ENCODE peak calls at places on chromosomes 11 and 22, in ten cellular contexts. One of them, this sample, is unnamed.

GRCh38 chr11:14443642-14444041 is 56.0 kb downstream of the COPB1 start:
- DNase-seq in tibial artery: no peak
- DNase-seq in tibial nerve: no peak
- DNase-seq in substantia nigra: no peak
- DNase-seq in left ventricle myocardium inferior: no peak
- DNase-seq in CD8-positive, alpha-beta T cell: no peak
- DNase-seq in caudate nucleus: no peak
- DNase-seq in sigmoid colon: no peak
- DNase-seq in adrenal gland: peak; percentile 85
- DNase-seq in esophagus squamous epithelium: no peak
- DNase-seq in this sample: peak; percentile 46

GRCh38 chr11:128379587-128380279 is 207.6 kb downstream of the ETS1 start:
- DNase-seq in tibial artery: no peak
- DNase-seq in tibial nerve: no peak
- DNase-seq in substantia nigra: no peak
- DNase-seq in left ventricle myocardium inferior: no peak
- DNase-seq in CD8-positive, alpha-beta T cell: peak; percentile 26
- DNase-seq in caudate nucleus: no peak
- DNase-seq in sigmoid colon: no peak
- DNase-seq in adrenal gland: no peak
- DNase-seq in esophagus squamous epithelium: no peak
- DNase-seq in this sample: no peak

GRCh38 chr11:62678770-62679696 is at the start of gene UBXN1:
- DNase-seq in tibial artery: peak; percentile 94
- DNase-seq in tibial nerve: peak; percentile 89
- DNase-seq in substantia nigra: peak; percentile 68
- DNase-seq in left ventricle myocardium inferior: peak; percentile 93
- DNase-seq in CD8-positive, alpha-beta T cell: peak; percentile 78
- DNase-seq in caudate nucleus: peak; percentile 71
- DNase-seq in sigmoid colon: peak; percentile 96
- DNase-seq in adrenal gland: peak; percentile 91
- DNase-seq in esophagus squamous epithelium: peak; percentile 36
- DNase-seq in this sample: peak; percentile 95

GRCh38 chr11:110003426-110003825 is 89.8 kb upstream of the ZC3H12C start:
- DNase-seq in tibial artery: no peak
- DNase-seq in tibial nerve: no peak
- DNase-seq in substantia nigra: no peak
- DNase-seq in left ventricle myocardium inferior: no peak
- DNase-seq in CD8-positive, alpha-beta T cell: no peak
- DNase-seq in caudate nucleus: no peak
- DNase-seq in sigmoid colon: no peak
- DNase-seq in adrenal gland: no peak
- DNase-seq in esophagus squamous epithelium: no peak
- DNase-seq in this sample: peak; percentile 49

GRCh38 chr22:22693531-22693884 is 49.1 kb downstream of the GGTLC2 start:
- DNase-seq in tibial artery: no peak
- DNase-seq in tibial nerve: no peak
- DNase-seq in substantia nigra: no peak
- DNase-seq in left ventricle myocardium inferior: no peak
- DNase-seq in CD8-positive, alpha-beta T cell: no peak
- DNase-seq in caudate nucleus: no peak
- DNase-seq in sigmoid colon: no peak
- DNase-seq in adrenal gland: no peak
- DNase-seq in esophagus squamous epithelium: no peak
- DNase-seq in this sample: no peak

GRCh38 chr11:11558826-11559225 is 63.0 kb downstream of the GALNT18 start:
- DNase-seq in tibial artery: no peak
- DNase-seq in tibial nerve: no peak
- DNase-seq in substantia nigra: no peak
- DNase-seq in left ventricle myocardium inferior: no peak
- DNase-seq in CD8-positive, alpha-beta T cell: no peak
- DNase-seq in caudate nucleus: no peak
- DNase-seq in sigmoid colon: no peak
- DNase-seq in adrenal gland: no peak
- DNase-seq in esophagus squamous epithelium: no peak
- DNase-seq in this sample: no peak

GRCh38 chr11:69005631-69006368 is 7.2 kb downstream of the MRGPRF start:
- DNase-seq in tibial artery: peak; percentile 56
- DNase-seq in tibial nerve: peak; percentile 12
- DNase-seq in substantia nigra: no peak
- DNase-seq in left ventricle myocardium inferior: no peak
- DNase-seq in CD8-positive, alpha-beta T cell: no peak
- DNase-seq in caudate nucleus: no peak
- DNase-seq in sigmoid colon: peak; percentile 69
- DNase-seq in adrenal gland: no peak
- DNase-seq in esophagus squamous epithelium: no peak
- DNase-seq in this sample: no peak

GRCh38 chr11:104333977-104334376 is 170.0 kb upstream of the PDGFD start:
- DNase-seq in tibial artery: no peak
- DNase-seq in tibial nerve: no peak
- DNase-seq in substantia nigra: no peak
- DNase-seq in left ventricle myocardium inferior: no peak
- DNase-seq in CD8-positive, alpha-beta T cell: no peak
- DNase-seq in caudate nucleus: no peak
- DNase-seq in sigmoid colon: no peak
- DNase-seq in adrenal gland: peak; percentile 19
- DNase-seq in esophagus squamous epithelium: no peak
- DNase-seq in this sample: no peak

GRCh38 chr11:128891912-128892398 is 799 bp downstream of the KCNJ5 start:
- DNase-seq in tibial artery: no peak
- DNase-seq in tibial nerve: no peak
- DNase-seq in substantia nigra: no peak
- DNase-seq in left ventricle myocardium inferior: no peak
- DNase-seq in CD8-positive, alpha-beta T cell: no peak
- DNase-seq in caudate nucleus: no peak
- DNase-seq in sigmoid colon: peak; percentile 57
- DNase-seq in adrenal gland: peak; percentile 78
- DNase-seq in esophagus squamous epithelium: no peak
- DNase-seq in this sample: no peak

GRCh38 chr11:126519653-126520573 is 164.4 kb downstream of the ST3GAL4 start:
- DNase-seq in tibial artery: no peak
- DNase-seq in tibial nerve: no peak
- DNase-seq in substantia nigra: no peak
- DNase-seq in left ventricle myocardium inferior: no peak
- DNase-seq in CD8-positive, alpha-beta T cell: no peak
- DNase-seq in caudate nucleus: no peak
- DNase-seq in sigmoid colon: peak; percentile 60
- DNase-seq in adrenal gland: no peak
- DNase-seq in esophagus squamous epithelium: no peak
- DNase-seq in this sample: no peak

GRCh38 chr11:61885166-61885778 is 6.1 kb downstream of the FADS3 start:
- DNase-seq in tibial artery: no peak
- DNase-seq in tibial nerve: no peak
- DNase-seq in substantia nigra: no peak
- DNase-seq in left ventricle myocardium inferior: no peak
- DNase-seq in CD8-positive, alpha-beta T cell: no peak
- DNase-seq in caudate nucleus: no peak
- DNase-seq in sigmoid colon: no peak
- DNase-seq in adrenal gland: no peak
- DNase-seq in esophagus squamous epithelium: no peak
- DNase-seq in this sample: no peak

DNA sequence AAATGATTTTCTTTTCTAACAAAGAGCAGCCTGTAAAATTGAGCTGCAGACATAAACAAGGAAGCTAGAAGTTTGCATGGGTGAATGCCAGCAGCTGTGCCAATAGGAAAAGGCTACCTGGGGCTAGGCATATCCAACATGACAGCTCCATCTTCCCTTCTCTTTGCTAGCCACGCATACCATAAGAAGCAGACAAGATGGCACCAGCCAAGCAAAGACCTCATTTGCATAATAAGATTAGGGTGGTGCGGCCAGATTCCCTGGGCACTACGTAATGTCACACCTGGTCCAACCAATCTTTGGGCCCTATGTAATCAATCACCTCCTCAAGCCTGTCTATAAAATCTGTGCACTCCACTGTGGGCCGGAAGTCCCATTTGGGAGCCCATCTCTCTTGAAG is 108.3 kb downstream of the SWAP70 start:
- DNase-seq in tibial artery: no peak
- DNase-seq in tibial nerve: no peak
- DNase-seq in substantia nigra: no peak
- DNase-seq in left ventricle myocardium inferior: no peak
- DNase-seq in CD8-positive, alpha-beta T cell: no peak
- DNase-seq in caudate nucleus: no peak
- DNase-seq in sigmoid colon: no peak
- DNase-seq in adrenal gland: no peak
- DNase-seq in esophagus squamous epithelium: no peak
- DNase-seq in this sample: no peak
- H3K27ac ChIP-seq in tibial artery: no peak overlapping the region
- H3K27ac ChIP-seq in tibial nerve: no peak overlapping the region
- H3K27ac ChIP-seq in substantia nigra: no peak overlapping the region
- H3K27ac ChIP-seq in left ventricle myocardium inferior: no peak overlapping the region
- H3K27ac ChIP-seq in CD8-positive, alpha-beta T cell: no peak overlapping the region
- H3K27ac ChIP-seq in caudate nucleus: no peak overlapping the region
- H3K27ac ChIP-seq in sigmoid colon: no peak overlapping the region
- H3K27ac ChIP-seq in adrenal gland: no peak overlapping the region
- H3K27ac ChIP-seq in esophagus squamous epithelium: no peak overlapping the region
- H3K27ac ChIP-seq in this sample: no peak overlapping the region

DNA sequence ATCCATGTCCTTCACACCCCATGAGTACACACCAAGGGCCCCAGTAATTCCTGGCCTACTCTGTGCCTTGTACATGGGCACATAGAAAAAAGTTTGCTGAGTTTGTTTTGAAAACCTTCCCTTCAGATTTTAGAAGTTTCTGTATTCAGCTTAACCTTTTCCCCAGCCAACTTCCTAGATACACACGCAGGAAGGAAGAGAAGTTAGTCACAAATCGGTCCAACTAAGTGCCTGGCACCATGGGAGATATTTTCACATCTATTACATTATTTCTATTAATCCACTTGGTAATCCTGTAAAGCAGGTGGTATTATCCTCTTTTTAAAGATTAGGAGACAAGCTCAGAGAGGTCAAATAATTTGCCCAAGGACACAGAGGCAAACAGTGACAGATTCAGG is 5.8 kb downstream of the LIMK2 start:
- DNase-seq in tibial artery: no peak
- DNase-seq in tibial nerve: no peak
- DNase-seq in substantia nigra: no peak
- DNase-seq in left ventricle myocardium inferior: no peak
- DNase-seq in CD8-positive, alpha-beta T cell: no peak
- DNase-seq in caudate nucleus: no peak
- DNase-seq in sigmoid colon: no peak
- DNase-seq in adrenal gland: no peak
- DNase-seq in esophagus squamous epithelium: no peak
- DNase-seq in this sample: no peak
- H3K27ac ChIP-seq in tibial artery: peak overlapping the region; percentile 14
- H3K27ac ChIP-seq in tibial nerve: peak overlapping the region; percentile 78
- H3K27ac ChIP-seq in substantia nigra: no peak overlapping the region
- H3K27ac ChIP-seq in left ventricle myocardium inferior: peak overlapping the region; percentile 81
- H3K27ac ChIP-seq in CD8-positive, alpha-beta T cell: no peak overlapping the region
- H3K27ac ChIP-seq in caudate nucleus: no peak overlapping the region
- H3K27ac ChIP-seq in sigmoid colon: peak overlapping the region; percentile 3
- H3K27ac ChIP-seq in adrenal gland: peak overlapping the region; percentile 3
- H3K27ac ChIP-seq in esophagus squamous epithelium: peak overlapping the region; percentile 81
- H3K27ac ChIP-seq in this sample: peak overlapping the region; percentile 82

DNA sequence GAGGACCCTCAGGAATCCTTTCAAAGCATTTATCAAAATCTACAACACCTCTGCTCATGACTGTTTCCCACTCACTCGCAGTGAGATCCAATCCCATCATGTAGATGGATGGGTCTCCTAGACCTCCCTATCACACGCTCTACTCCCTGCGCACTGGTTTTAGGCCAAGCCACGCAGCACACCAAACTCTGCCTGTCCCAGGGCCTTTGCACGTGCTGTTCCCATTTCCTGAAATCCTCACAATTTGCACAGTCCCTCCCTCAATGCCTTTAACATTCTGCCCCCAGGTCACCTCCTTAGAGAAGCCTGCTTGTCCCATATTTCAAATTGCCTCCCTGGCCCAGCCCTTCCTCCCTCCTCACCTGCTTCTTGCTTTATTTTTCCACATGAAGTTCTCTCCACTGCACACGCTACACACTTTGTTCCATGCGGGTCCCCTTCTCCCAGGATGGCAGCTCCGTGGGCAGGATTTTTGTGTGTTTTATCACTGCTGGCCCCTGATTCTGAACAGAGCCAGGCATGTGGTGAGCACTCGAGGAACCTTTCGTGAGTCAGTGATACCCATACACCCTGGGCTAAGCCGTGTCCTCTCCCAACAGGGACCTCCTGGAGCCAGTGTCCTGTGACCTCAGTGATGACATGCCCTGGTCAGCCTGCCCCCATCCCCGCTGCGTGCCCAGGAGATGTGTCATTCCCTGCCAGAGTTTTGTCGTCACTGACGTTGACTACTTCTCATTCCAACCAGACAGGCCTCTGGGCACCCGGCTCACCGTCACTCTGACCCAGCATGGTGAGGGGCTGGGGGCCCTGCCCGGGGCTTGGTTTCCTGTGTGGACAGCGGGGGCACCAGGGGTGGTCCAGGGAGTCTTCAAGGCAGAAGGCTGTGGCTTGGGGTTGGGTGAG is 12.2 kb downstream of the CSF2RB start:
- DNase-seq in tibial artery: no peak
- DNase-seq in tibial nerve: no peak
- DNase-seq in substantia nigra: no peak
- DNase-seq in left ventricle myocardium inferior: no peak
- DNase-seq in CD8-positive, alpha-beta T cell: no peak
- DNase-seq in caudate nucleus: no peak
- DNase-seq in sigmoid colon: no peak
- DNase-seq in adrenal gland: no peak
- DNase-seq in esophagus squamous epithelium: no peak
- DNase-seq in this sample: no peak
- H3K27ac ChIP-seq in tibial artery: no peak overlapping the region
- H3K27ac ChIP-seq in tibial nerve: no peak overlapping the region
- H3K27ac ChIP-seq in substantia nigra: no peak overlapping the region
- H3K27ac ChIP-seq in left ventricle myocardium inferior: no peak overlapping the region
- H3K27ac ChIP-seq in CD8-positive, alpha-beta T cell: no peak overlapping the region
- H3K27ac ChIP-seq in caudate nucleus: no peak overlapping the region
- H3K27ac ChIP-seq in sigmoid colon: no peak overlapping the region
- H3K27ac ChIP-seq in adrenal gland: no peak overlapping the region
- H3K27ac ChIP-seq in esophagus squamous epithelium: no peak overlapping the region
- H3K27ac ChIP-seq in this sample: no peak overlapping the region

DNA sequence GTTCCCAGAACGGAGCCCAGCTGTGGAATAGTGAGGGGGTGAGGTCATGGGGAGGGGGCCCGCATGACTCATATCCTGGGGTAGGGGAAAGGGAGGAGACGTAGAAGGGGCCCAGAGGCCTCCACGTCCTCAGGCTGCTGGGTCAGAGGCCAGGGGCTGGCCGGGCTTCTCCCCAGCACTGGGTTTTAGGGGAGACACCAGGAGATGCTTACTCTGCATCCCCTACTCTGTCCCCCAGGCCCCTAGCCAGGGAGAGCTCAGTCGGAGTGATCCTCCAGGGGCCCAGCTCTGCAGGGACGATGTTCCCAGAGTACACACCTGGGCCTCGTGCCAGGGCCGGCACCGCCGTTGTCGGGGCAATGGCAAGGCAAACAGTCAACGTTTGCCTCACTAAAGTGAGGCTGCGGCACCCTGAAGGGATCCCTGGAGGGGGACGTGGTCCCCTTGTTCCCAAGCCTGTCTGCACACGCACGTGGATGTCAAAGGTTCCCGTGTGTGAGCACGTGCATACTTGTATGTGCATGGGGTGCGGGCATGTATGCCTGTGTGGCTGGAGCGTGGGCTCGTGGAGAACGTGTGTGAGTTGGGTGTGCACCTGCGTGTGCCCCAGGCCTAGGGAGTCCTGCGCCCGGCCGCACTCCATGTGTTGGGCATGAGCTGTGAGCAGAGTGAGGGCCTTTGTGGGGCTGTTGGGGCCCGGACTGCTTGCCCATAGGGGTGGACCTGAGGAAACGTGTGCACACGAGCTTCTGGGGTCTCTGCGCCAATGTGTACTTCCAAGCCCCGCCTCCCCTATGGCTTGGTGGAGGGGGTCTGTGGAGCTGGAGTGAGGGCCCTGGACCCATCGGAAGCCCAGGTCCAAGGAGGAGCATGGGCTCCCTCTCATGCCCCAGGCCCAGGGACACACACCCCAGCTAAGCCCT is 14.2 kb downstream of the PRR33 start:
- DNase-seq in tibial artery: peak; percentile 86
- DNase-seq in tibial nerve: peak; percentile 19
- DNase-seq in substantia nigra: no peak
- DNase-seq in left ventricle myocardium inferior: peak; percentile 74
- DNase-seq in CD8-positive, alpha-beta T cell: no peak
- DNase-seq in caudate nucleus: no peak
- DNase-seq in sigmoid colon: peak; percentile 80
- DNase-seq in adrenal gland: peak; percentile 85
- DNase-seq in esophagus squamous epithelium: no peak
- DNase-seq in this sample: peak; percentile 45
- H3K27ac ChIP-seq in tibial artery: peak overlapping the region; percentile 68
- H3K27ac ChIP-seq in tibial nerve: peak overlapping the region; percentile 88
- H3K27ac ChIP-seq in substantia nigra: no peak overlapping the region
- H3K27ac ChIP-seq in left ventricle myocardium inferior: peak overlapping the region; percentile 97
- H3K27ac ChIP-seq in CD8-positive, alpha-beta T cell: no peak overlapping the region
- H3K27ac ChIP-seq in caudate nucleus: no peak overlapping the region
- H3K27ac ChIP-seq in sigmoid colon: peak overlapping the region; percentile 59
- H3K27ac ChIP-seq in adrenal gland: peak overlapping the region; percentile 21
- H3K27ac ChIP-seq in esophagus squamous epithelium: peak overlapping the region; percentile 89
- H3K27ac ChIP-seq in this sample: peak overlapping the region; percentile 44

This sample was measured in colonic mucosa.